ENCODE peak calls at places on chromosomes 6 and 20, in eight cellular contexts. One of them, this sample, is unnamed.
A peak's percentile ranks its signal among the peaks of the same experiment; 100 is the strongest.

GRCh38 chr6:55276745-55277627 is 50.3 kb upstream of the GFRAL start:
- DNase-seq in bronchial epithelial cell: peak; percentile 56
- DNase-seq in breast epithelium: no peak
- DNase-seq in glutamatergic neuron: peak; percentile 21
- DNase-seq in IMR-90: peak; percentile 72
- DNase-seq in astrocyte of the cerebellum: peak; percentile 76
- DNase-seq in neural crest cell: no peak
- DNase-seq in sigmoid colon: no peak
- DNase-seq in this sample: no peak

GRCh38 chr6:139194740-139195139 is 59.9 kb downstream of the HECA start:
- DNase-seq in bronchial epithelial cell: peak; percentile 83
- DNase-seq in breast epithelium: no peak
- DNase-seq in glutamatergic neuron: no peak
- DNase-seq in IMR-90: no peak
- DNase-seq in astrocyte of the cerebellum: no peak
- DNase-seq in neural crest cell: no peak
- DNase-seq in sigmoid colon: no peak
- DNase-seq in this sample: no peak

GRCh38 chr6:143408151-143408786 is 42.2 kb downstream of the ADAT2 start:
- DNase-seq in bronchial epithelial cell: peak; percentile 83
- DNase-seq in breast epithelium: no peak
- DNase-seq in glutamatergic neuron: no peak
- DNase-seq in IMR-90: no peak
- DNase-seq in astrocyte of the cerebellum: no peak
- DNase-seq in neural crest cell: no peak
- DNase-seq in sigmoid colon: no peak
- DNase-seq in this sample: no peak

GRCh38 chr6:209432-210103 is 82.7 kb upstream of the DUSP22 start:
- DNase-seq in bronchial epithelial cell: no peak
- DNase-seq in breast epithelium: no peak
- DNase-seq in glutamatergic neuron: no peak
- DNase-seq in IMR-90: no peak
- DNase-seq in astrocyte of the cerebellum: no peak
- DNase-seq in neural crest cell: no peak
- DNase-seq in sigmoid colon: no peak
- DNase-seq in this sample: no peak

GRCh38 chr6:164741938-164742451 is 567.4 kb downstream of the C6orf118 start:
- DNase-seq in bronchial epithelial cell: no peak
- DNase-seq in breast epithelium: no peak
- DNase-seq in glutamatergic neuron: no peak
- DNase-seq in IMR-90: no peak
- DNase-seq in astrocyte of the cerebellum: no peak
- DNase-seq in neural crest cell: no peak
- DNase-seq in sigmoid colon: no peak
- DNase-seq in this sample: no peak

GRCh38 chr20:1637226-1637625 is 17.4 kb upstream of the SIRPB1 start:
- DNase-seq in bronchial epithelial cell: no peak
- DNase-seq in breast epithelium: no peak
- DNase-seq in glutamatergic neuron: no peak
- DNase-seq in IMR-90: no peak
- DNase-seq in astrocyte of the cerebellum: no peak
- DNase-seq in neural crest cell: no peak
- DNase-seq in sigmoid colon: no peak
- DNase-seq in this sample: no peak

GRCh38 chr20:4555188-4555893 is 166.4 kb upstream of the PRND start:
- DNase-seq in bronchial epithelial cell: peak; percentile 75
- DNase-seq in breast epithelium: no peak
- DNase-seq in glutamatergic neuron: no peak
- DNase-seq in IMR-90: peak; percentile 92
- DNase-seq in astrocyte of the cerebellum: no peak
- DNase-seq in neural crest cell: no peak
- DNase-seq in sigmoid colon: no peak
- DNase-seq in this sample: no peak

GRCh38 chr6:2817778-2818443 is 23.8 kb downstream of the SERPINB1 start:
- DNase-seq in bronchial epithelial cell: peak; percentile 91
- DNase-seq in breast epithelium: no peak
- DNase-seq in glutamatergic neuron: no peak
- DNase-seq in IMR-90: peak; percentile 61
- DNase-seq in astrocyte of the cerebellum: no peak
- DNase-seq in neural crest cell: no peak
- DNase-seq in sigmoid colon: no peak
- DNase-seq in this sample: no peak

GRCh38 chr20:11020712-11021111 is 346.9 kb upstream of the JAG1 start:
- DNase-seq in bronchial epithelial cell: no peak
- DNase-seq in breast epithelium: no peak
- DNase-seq in glutamatergic neuron: no peak
- DNase-seq in IMR-90: no peak
- DNase-seq in astrocyte of the cerebellum: no peak
- DNase-seq in neural crest cell: no peak
- DNase-seq in sigmoid colon: no peak
- DNase-seq in this sample: no peak
- TF ChIP-seq CTCF in bronchial epithelial cell: no peak
- TF ChIP-seq CTCF in breast epithelium: no peak
- TF ChIP-seq CTCF in glutamatergic neuron: no peak
- TF ChIP-seq CTCF in IMR-90: no peak
- TF ChIP-seq CTCF in astrocyte of the cerebellum: no peak
- TF ChIP-seq CTCF in neural crest cell: no peak
- TF ChIP-seq CTCF in sigmoid colon: no peak
- TF ChIP-seq CTCF in this sample: no peak

GRCh38 chr20:46550441-46550840 is at the start of gene OCSTAMP:
- DNase-seq in bronchial epithelial cell: no peak
- DNase-seq in breast epithelium: no peak
- DNase-seq in glutamatergic neuron: no peak
- DNase-seq in IMR-90: no peak
- DNase-seq in astrocyte of the cerebellum: no peak
- DNase-seq in neural crest cell: no peak
- DNase-seq in sigmoid colon: no peak
- DNase-seq in this sample: no peak

GRCh38 chr20:46551508-46552280 is 1.2 kb upstream of the OCSTAMP start:
- DNase-seq in bronchial epithelial cell: no peak
- DNase-seq in breast epithelium: no peak
- DNase-seq in glutamatergic neuron: no peak
- DNase-seq in IMR-90: no peak
- DNase-seq in astrocyte of the cerebellum: no peak
- DNase-seq in neural crest cell: no peak
- DNase-seq in sigmoid colon: no peak
- DNase-seq in this sample: no peak

GRCh38 chr20:46548688-46549087 is 1.8 kb downstream of the OCSTAMP start:
- DNase-seq in bronchial epithelial cell: no peak
- DNase-seq in breast epithelium: no peak
- DNase-seq in glutamatergic neuron: no peak
- DNase-seq in IMR-90: no peak
- DNase-seq in astrocyte of the cerebellum: no peak
- DNase-seq in neural crest cell: no peak
- DNase-seq in sigmoid colon: no peak
- DNase-seq in this sample: no peak

GRCh38 chr20:46547995-46548394 is 2.5 kb downstream of the OCSTAMP start:
- DNase-seq in bronchial epithelial cell: no peak
- DNase-seq in breast epithelium: no peak
- DNase-seq in glutamatergic neuron: no peak
- DNase-seq in IMR-90: no peak
- DNase-seq in astrocyte of the cerebellum: no peak
- DNase-seq in neural crest cell: no peak
- DNase-seq in sigmoid colon: no peak
- DNase-seq in this sample: no peak

DNA sequence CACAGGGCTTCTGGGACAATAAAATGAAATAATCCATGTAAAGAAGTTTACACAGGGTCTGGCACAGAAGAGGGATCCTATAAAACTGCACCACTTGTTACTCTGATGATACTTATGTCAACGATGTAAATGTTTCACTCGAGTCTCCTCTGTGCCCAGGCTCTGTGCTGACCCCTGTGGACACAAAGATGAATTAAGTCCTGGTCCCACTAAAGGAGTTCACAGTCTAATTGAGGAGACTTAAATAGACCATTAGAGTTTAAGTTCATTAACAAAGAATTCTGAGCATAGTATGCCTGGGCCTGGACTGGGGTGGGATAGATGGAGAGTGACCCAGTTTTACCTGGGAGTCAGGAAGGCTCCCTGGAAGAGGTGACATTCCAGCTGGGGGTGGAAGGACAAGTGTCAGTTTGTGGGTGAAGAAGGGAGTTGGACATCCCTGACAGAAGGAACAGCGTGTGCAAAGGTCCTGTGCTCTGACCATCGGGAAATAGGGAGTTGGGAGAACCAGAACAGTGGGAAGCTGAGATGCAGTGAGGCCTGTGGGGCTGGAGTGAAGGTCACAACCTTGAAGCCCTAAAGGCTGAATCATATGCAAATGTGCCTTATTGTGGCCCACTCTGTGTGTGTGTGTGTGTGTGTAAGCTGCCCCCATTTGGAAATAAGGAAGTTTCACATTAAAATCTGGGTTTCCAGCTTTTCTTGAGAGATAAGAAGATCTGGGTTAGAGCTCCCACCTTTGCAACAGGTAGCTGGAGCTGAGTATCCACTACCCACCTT is 1.1 kb downstream of the OCSTAMP start:
- DNase-seq in bronchial epithelial cell: no peak
- DNase-seq in breast epithelium: no peak
- DNase-seq in glutamatergic neuron: no peak
- DNase-seq in IMR-90: no peak
- DNase-seq in astrocyte of the cerebellum: no peak
- DNase-seq in neural crest cell: no peak
- DNase-seq in sigmoid colon: no peak
- DNase-seq in this sample: no peak
- TF ChIP-seq CTCF in bronchial epithelial cell: no peak
- TF ChIP-seq CTCF in breast epithelium: no peak
- TF ChIP-seq CTCF in glutamatergic neuron: no peak
- TF ChIP-seq CTCF in IMR-90: no peak
- TF ChIP-seq CTCF in astrocyte of the cerebellum: no peak
- TF ChIP-seq CTCF in neural crest cell: no peak
- TF ChIP-seq CTCF in sigmoid colon: no peak
- TF ChIP-seq CTCF in this sample: no peak

GRCh38 chr6:5746392-5747140 is 260.2 kb downstream of the NRN1 start:
- DNase-seq in bronchial epithelial cell: peak; percentile 3
- DNase-seq in breast epithelium: no peak
- DNase-seq in glutamatergic neuron: peak; percentile 46
- DNase-seq in IMR-90: no peak
- DNase-seq in astrocyte of the cerebellum: no peak
- DNase-seq in neural crest cell: no peak
- DNase-seq in sigmoid colon: no peak
- DNase-seq in this sample: no peak
- TF ChIP-seq CTCF in bronchial epithelial cell: peak; percentile 25
- TF ChIP-seq CTCF in breast epithelium: no peak
- TF ChIP-seq CTCF in glutamatergic neuron: no peak
- TF ChIP-seq CTCF in IMR-90: no peak
- TF ChIP-seq CTCF in astrocyte of the cerebellum: peak; percentile 26
- TF ChIP-seq CTCF in neural crest cell: peak; percentile 27
- TF ChIP-seq CTCF in sigmoid colon: no peak
- TF ChIP-seq CTCF in this sample: no peak

GRCh38 chr20:31996996-31997395 is 13.2 kb upstream of the CCM2L start:
- DNase-seq in bronchial epithelial cell: no peak
- DNase-seq in breast epithelium: no peak
- DNase-seq in glutamatergic neuron: no peak
- DNase-seq in IMR-90: no peak
- DNase-seq in astrocyte of the cerebellum: no peak
- DNase-seq in neural crest cell: no peak
- DNase-seq in sigmoid colon: no peak
- DNase-seq in this sample: no peak
- TF ChIP-seq CTCF in bronchial epithelial cell: no peak
- TF ChIP-seq CTCF in breast epithelium: no peak
- TF ChIP-seq CTCF in glutamatergic neuron: no peak
- TF ChIP-seq CTCF in IMR-90: no peak
- TF ChIP-seq CTCF in astrocyte of the cerebellum: no peak
- TF ChIP-seq CTCF in neural crest cell: no peak
- TF ChIP-seq CTCF in sigmoid colon: no peak
- TF ChIP-seq CTCF in this sample: no peak